ENCODE peak calls at places on chromosome 13, in nine cellular contexts. Q, V, G, E, I, X, Z, M and R are unnamed samples.
A peak's percentile ranks its signal among the peaks of the same experiment; 100 is the strongest.

GRCh38 chr13:80658705-80659104 is 317.8 kb upstream of the SPRY2 start:
- DNase-seq in G (no peak), E (no peak), I (no peak), Q (no peak), M (no peak), X (no peak), V (no peak), Z (no peak), R (no peak)

GRCh38 chr13:59829690-59830089 is 334.0 kb downstream of the DIAPH3 start:
- DNase-seq in Z (no peak), E (no peak), Q (no peak), X (no peak), V (no peak), M (no peak), G (no peak), I (no peak), R (no peak)

GRCh38 chr13:105329359-105329758 is 1206.1 kb downstream of the EFNB2 start:
- DNase-seq in G (no peak), X (no peak), I (no peak), Z (no peak), M (no peak), E (no peak), V (no peak), Q (no peak), R (no peak)

GRCh38 chr13:103282571-103283450 is 216.6 kb upstream of the SLC10A2 start:
- DNase-seq in V (no peak), Z (no peak), X (peak; percentile 93), E (peak; percentile 21), M (no peak), Q (no peak), G (peak; percentile 88), I (no peak), R (peak; percentile 45)

GRCh38 chr13:36745436-36745835 is 71.6 kb downstream of the SERTM1 start:
- DNase-seq in E (no peak), M (no peak), G (no peak), V (no peak), X (no peak), I (no peak), Q (no peak), Z (no peak), R (no peak)

GRCh38 chr13:94080527-94080926 is 399.0 kb downstream of the DCT start:
- DNase-seq in M (no peak), E (no peak), G (no peak), I (no peak), Q (no peak), Z (no peak), V (no peak), X (no peak), R (no peak)

GRCh38 chr13:38803566-38803965 is 116.7 kb downstream of the FREM2 start:
- DNase-seq in Q (no peak), M (no peak), V (no peak), G (no peak), X (no peak), E (no peak), I (no peak), Z (no peak), R (no peak)

GRCh38 chr13:109998030-109998429 is 211.6 kb upstream of the IRS2 start:
- DNase-seq in M (no peak), E (no peak), G (no peak), Q (no peak), V (no peak), X (no peak), Z (no peak), I (no peak), R (no peak)

GRCh38 chr13:109869312-109870237 is 83.2 kb upstream of the IRS2 start:
- DNase-seq in M (peak; percentile 82), Q (no peak), G (peak; percentile 64), X (no peak), E (peak; percentile 18), V (no peak), I (peak; percentile 1), Z (peak; percentile 99), R (peak; percentile 64)

GRCh38 chr13:111068009-111068350 is 47.1 kb upstream of the ARHGEF7 start:
- DNase-seq in G (no peak), Z (no peak), X (no peak), E (no peak), V (no peak), I (no peak), M (no peak), Q (no peak), R (no peak)

GRCh38 chr13:37058801-37059135 is 720 bp downstream of the SUPT20H start:
- DNase-seq in X (peak; percentile 43), G (no peak), I (peak; percentile 45), Q (peak; percentile 32), Z (peak; percentile 57), E (no peak), V (no peak), M (peak; percentile 22), R (no peak)

GRCh38 chr13:106063591-106064308 is 471.7 kb downstream of the EFNB2 start:
- DNase-seq in Z (no peak), Q (no peak), V (no peak), G (peak; percentile 31), E (peak; percentile 7), I (no peak), X (peak; percentile 88), M (peak; percentile 15), R (peak; percentile 31)

GRCh38 chr13:69389899-69390298 is 717.7 kb upstream of the ATXN8OS start:
- DNase-seq in Q (no peak), Z (no peak), M (no peak), E (no peak), X (peak; percentile 59), I (no peak), V (no peak), G (no peak), R (no peak)